ENCODE peak calls at places on chromosomes 2 and 18, in six cellular contexts. Z is CD8-positive, alpha-beta T cell; A is uterus; N is A673; W is Panc1; Q is body of pancreas. U is an unnamed sample.

GRCh38 chr2:43221660-43222471 is 4.5 kb downstream of the ZFP36L2 start:
- DNase-seq in Q (peak; percentile 90), W (peak; percentile 80), N (peak; percentile 87), Z (peak; percentile 79), A (peak; percentile 94), U (peak; percentile 87)

GRCh38 chr2:98063289-98063688 is 23.7 kb upstream of the VWA3B start:
- DNase-seq in Z (no peak), N (no peak), Q (no peak), W (no peak), A (no peak), U (no peak)

GRCh38 chr2:75560768-75561565 is at the start of gene EVA1A:
- DNase-seq in Z (no peak), N (peak; percentile 89), W (no peak), A (peak; percentile 27), Q (peak; percentile 88), U (peak; percentile 69)

GRCh38 chr18:24595556-24595955 is 135.1 kb downstream of the HRH4 start:
- DNase-seq in W (no peak), N (no peak), Q (no peak), A (no peak), Z (no peak), U (no peak)

GRCh38 chr18:44839239-44839666 is 158.6 kb downstream of the SETBP1 start:
- DNase-seq in N (peak; percentile 86), Q (peak; percentile 63), W (no peak), Z (peak; percentile 76), A (peak; percentile 66), U (peak; percentile 67)

GRCh38 chr2:234137400-234138014 is 87.0 kb downstream of the SPP2 start:
- DNase-seq in Q (no peak), N (peak; percentile 17), A (no peak), W (no peak), Z (no peak), U (no peak)

GRCh38 chr2:191467113-191467512 is 210.8 kb upstream of the NABP1 start:
- DNase-seq in A (no peak), W (no peak), Z (no peak), Q (peak; percentile 82), N (no peak), U (no peak)

GRCh38 chr2:176093889-176094232 is 1.3 kb downstream of the HOXD13 start:
- DNase-seq in Q (no peak), N (no peak), Z (no peak), W (no peak), A (no peak), U (no peak)

GRCh38 chr2:226607379-226607778 is 192.2 kb downstream of the IRS1 start:
- DNase-seq in Z (no peak), W (no peak), N (no peak), A (no peak), Q (no peak), U (no peak)

GRCh38 chr2:104872866-104873688 is 19.2 kb downstream of the POU3F3 start:
- DNase-seq in W (no peak), Z (no peak), Q (peak; percentile 68), N (peak; percentile 84), A (no peak), U (peak; percentile 64)

GRCh38 chr2:72770879-72771461 is 54.9 kb downstream of the EXOC6B start:
- DNase-seq in Q (peak; percentile 70), Z (peak; percentile 57), N (peak; percentile 82), A (peak; percentile 73), W (no peak), U (peak; percentile 68)

GRCh38 chr18:11520536-11520935 is 88.9 kb upstream of the SLC35G4 start:
- DNase-seq in N (no peak), Q (no peak), W (no peak), A (no peak), Z (no peak), U (no peak)

GRCh38 chr2:235024191-235024611 is 72.4 kb downstream of the SH3BP4 start:
- DNase-seq in Z (no peak), A (no peak), W (no peak), Q (no peak), N (no peak), U (no peak)

GRCh38 chr2:9158786-9159779 is 47.5 kb upstream of the ASAP2 start:
- DNase-seq in Z (no peak), W (no peak), N (no peak), A (no peak), Q (no peak), U (no peak)

GRCh38 chr18:51867767-51868166 is 472.2 kb upstream of the DCC start:
- DNase-seq in W (no peak), Q (no peak), Z (no peak), A (no peak), N (peak; percentile 41), U (no peak)

GRCh38 chr18:7447629-7448028 is 119.5 kb upstream of the PTPRM start:
- DNase-seq in A (no peak), Q (no peak), W (no peak), Z (no peak), N (no peak), U (no peak)

GRCh38 chr2:3470166-3470651 is 49.1 kb downstream of the ADI1 start:
- DNase-seq in A (peak; percentile 87), Q (peak; percentile 52), Z (no peak), N (no peak), W (no peak), U (peak; percentile 76)

GRCh38 chr2:54629914-54630609 is 93.4 kb upstream of the EML6 start:
- DNase-seq in Q (peak; percentile 91), W (peak; percentile 35), A (no peak), Z (no peak), N (no peak), U (peak; percentile 50)

GRCh38 chr18:63707816-63708215 is 5.1 kb downstream of the SERPINB11 start:
- DNase-seq in Z (no peak), A (no peak), W (no peak), N (no peak), Q (no peak), U (no peak)

GRCh38 chr2:40371525-40372277 is 80.2 kb downstream of the SLC8A1 start:
- DNase-seq in A (peak; percentile 69), N (no peak), Q (no peak), Z (no peak), W (no peak), U (no peak)

GRCh38 chr18:70659026-70659726 is 370.3 kb downstream of the SOCS6 start:
- DNase-seq in A (no peak), W (no peak), Q (no peak), N (no peak), Z (peak; percentile 64), U (no peak)

DNA sequence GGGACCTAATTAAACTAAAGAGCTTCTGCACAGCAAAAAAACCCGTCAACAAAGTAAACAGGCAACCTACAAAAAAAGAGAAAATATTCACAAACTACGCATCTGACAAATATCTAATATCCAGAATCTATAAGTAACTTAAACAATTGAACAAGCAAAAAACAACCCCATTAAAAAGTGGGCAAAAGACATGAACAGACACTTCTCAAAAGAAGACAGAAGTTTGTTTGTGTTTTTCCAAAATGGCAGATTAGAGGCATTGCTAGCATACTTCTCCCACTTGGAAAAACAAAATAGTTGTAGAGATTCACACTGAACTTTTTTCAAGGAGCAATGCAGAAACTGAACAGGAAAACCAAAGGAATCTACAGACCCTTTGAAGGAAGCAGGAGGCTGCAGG is 37.6 kb downstream of the FLACC1 start:
- DNase-seq in Q (no peak), W (no peak), N (no peak), Z (no peak), A (no peak), U (no peak)
- H3K9me3 ChIP-seq in Q (no peaks in the 10 kb centered on the region), W (peaks cover 7% of the 10 kb centered on the region), N (peaks cover 5% of the 10 kb centered on the region), Z (no peaks in the 10 kb centered on the region), A (peaks cover 5% of the 10 kb centered on the region), U (peaks cover 8% of the 10 kb centered on the region)

GRCh38 chr2:216171043-216171442 is 61.9 kb downstream of the XRCC5 start:
- DNase-seq in A (no peak), Z (no peak), W (no peak), Q (no peak), N (peak; percentile 61), U (no peak)
- H3K36me3 ChIP-seq in A (no peaks in the 10 kb centered on the region), Z (peaks cover 11% of the 10 kb centered on the region), W (peaks cover 65% of the 10 kb centered on the region), Q (no peaks in the 10 kb centered on the region), N (peaks cover 78% of the 10 kb centered on the region), U (peaks cover 18% of the 10 kb centered on the region)

GRCh38 chr2:45822272-45822630 is 170.8 kb downstream of the PRKCE start:
- DNase-seq in Q (peak; percentile 43), A (no peak), N (no peak), Z (no peak), W (no peak), U (no peak)
- H3K27ac ChIP-seq in Q (peak overlapping the region; percentile 72), A (peak overlapping the region; percentile 71), N (no peak overlapping the region), Z (no peak overlapping the region), W (no peak overlapping the region), U (peak overlapping the region; percentile 84)

GRCh38 chr2:112055833-112056625 is 960 bp downstream of the TMEM87B start:
- DNase-seq in A (peak; percentile 86), N (peak; percentile 98), W (peak; percentile 47), Z (no peak), Q (peak; percentile 63), U (peak; percentile 82)
- H3K9me3 ChIP-seq in A (no peaks in the 10 kb centered on the region), N (no peaks in the 10 kb centered on the region), W (no peaks in the 10 kb centered on the region), Z (no peaks in the 10 kb centered on the region), Q (no peaks in the 10 kb centered on the region), U (no peaks in the 10 kb centered on the region)

GRCh38 chr2:121431214-121431613 is 99.5 kb upstream of the RNU4ATAC start:
- DNase-seq in Z (no peak), W (no peak), Q (no peak), N (no peak), A (no peak), U (no peak)

GRCh38 chr2:121429119-121429903 is 101.4 kb upstream of the RNU4ATAC start:
- DNase-seq in Z (no peak), N (no peak), W (no peak), A (no peak), Q (no peak), U (no peak)

GRCh38 chr2:121427187-121427689 is 103.4 kb upstream of the RNU4ATAC start:
- DNase-seq in Q (no peak), N (no peak), W (no peak), A (no peak), Z (no peak), U (no peak)

DNA sequence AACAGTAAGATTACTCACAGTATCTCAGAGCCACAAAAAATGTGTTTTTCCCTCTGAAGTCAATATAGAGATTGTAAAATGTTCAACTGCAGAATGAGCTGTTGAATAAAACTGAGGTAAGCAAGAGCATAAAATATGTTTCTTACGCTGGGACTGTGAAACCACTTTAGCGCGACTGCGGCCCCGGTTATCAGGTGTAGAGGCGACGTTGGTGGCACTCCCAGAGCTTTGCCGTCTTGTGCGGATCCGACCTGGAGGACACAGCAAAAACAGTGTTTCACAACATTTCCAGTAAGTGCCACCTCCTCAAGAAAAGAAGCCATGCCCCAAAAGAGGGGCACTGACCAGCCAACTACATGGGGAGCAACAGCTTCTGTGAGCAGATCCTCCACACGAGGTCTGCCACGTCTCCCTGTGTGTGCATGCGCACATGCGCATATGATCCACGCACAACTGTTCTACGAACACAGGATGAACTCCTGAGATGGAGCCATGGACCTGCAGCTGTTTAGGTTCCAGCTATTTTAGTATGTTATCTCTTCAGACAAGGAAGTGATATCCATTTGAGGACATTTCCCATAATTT is 100.7 kb upstream of the RNU4ATAC start:
- DNase-seq in Q (no peak), A (no peak), W (no peak), N (no peak), Z (no peak), U (no peak)
- H3K36me3 ChIP-seq in Q (peaks cover 5% of the 10 kb centered on the region), A (no peaks in the 10 kb centered on the region), W (peaks cover 8% of the 10 kb centered on the region), N (peaks cover 9% of the 10 kb centered on the region), Z (peaks cover 3% of the 10 kb centered on the region), U (peaks cover 4% of the 10 kb centered on the region)

GRCh38 chr2:232306741-232307305 is 71.7 kb upstream of the ALPP start:
- DNase-seq in Q (no peak), Z (no peak), W (no peak), N (no peak), A (no peak), U (no peak)
- H3K27ac ChIP-seq in Q (no peak overlapping the region), Z (peak overlapping the region; percentile 2), W (no peak overlapping the region), N (no peak overlapping the region), A (no peak overlapping the region), U (no peak overlapping the region)

U was measured in lung.